ENCODE peak calls at places on chromosome 3, in eight cellular contexts. N is fibroblast of pulmonary artery; B is fibroblast of mammary gland; Y is astrocyte; U is dorsolateral prefrontal cortex; P is ascending aorta; D is CD8-positive, alpha-beta T cell; Q is IMR-90. S is an unnamed sample.

GRCh38 chr3:127735767-127736693 is 63.3 kb downstream of the ABTB1 start:
- DNase-seq in N (peak), B (peak), Y (peak), U (no peak), P (no peak), D (no peak), Q (peak), S (no peak)

GRCh38 chr3:108472011-108472591 is 38.3 kb downstream of the MYH15 start:
- DNase-seq in N (peak), B (peak), Y (peak), U (no peak), P (no peak), D (no peak), Q (peak), S (no peak)

GRCh38 chr3:196868297-196868661 is 559 bp downstream of the SENP5 start:
- DNase-seq in N (peak), B (peak), Y (peak), U (peak), P (no peak), D (peak), Q (peak), S (no peak)

GRCh38 chr3:11482024-11482423 is 161.7 kb downstream of the VGLL4 start:
- DNase-seq in N (no peak), B (peak), Y (no peak), U (peak), P (no peak), D (no peak), Q (peak), S (no peak)

GRCh38 chr3:113304102-113304501 is 92.7 kb downstream of the BOC start:
- DNase-seq in N (no peak), B (no peak), Y (no peak), U (no peak), P (no peak), D (no peak), Q (no peak), S (no peak)

GRCh38 chr3:65597952-65598413 is 440.7 kb downstream of the MAGI1 start:
- DNase-seq in N (no peak), B (no peak), Y (no peak), U (no peak), P (no peak), D (no peak), Q (no peak), S (no peak)

GRCh38 chr3:197168063-197168462 is 130.3 kb downstream of the DLG1 start:
- DNase-seq in N (no peak), B (no peak), Y (no peak), U (no peak), P (no peak), D (no peak), Q (no peak), S (no peak)

GRCh38 chr3:165643433-165643824 is 193.8 kb downstream of the BCHE start:
- DNase-seq in N (peak), B (peak), Y (peak), U (no peak), P (no peak), D (no peak), Q (peak), S (no peak)

GRCh38 chr3:27431116-27431515 is 53.1 kb downstream of the SLC4A7 start:
- DNase-seq in N (peak), B (peak), Y (peak), U (no peak), P (no peak), D (no peak), Q (peak), S (no peak)

GRCh38 chr3:37290551-37290950 is 116.2 kb upstream of the LRRFIP2 start:
- DNase-seq in N (peak), B (peak), Y (peak), U (no peak), P (no peak), D (no peak), Q (peak), S (no peak)

GRCh38 chr3:153246805-153247204 is 84.8 kb downstream of the RAP2B start:
- DNase-seq in N (peak), B (peak), Y (peak), U (no peak), P (no peak), D (no peak), Q (peak), S (no peak)

GRCh38 chr3:172915911-172916514 is 165.5 kb downstream of the ECT2 start:
- DNase-seq in N (no peak), B (no peak), Y (no peak), U (no peak), P (no peak), D (no peak), Q (no peak), S (no peak)

GRCh38 chr3:143736205-143736604 is 112.1 kb downstream of the SLC9A9 start:
- DNase-seq in N (no peak), B (peak), Y (no peak), U (no peak), P (no peak), D (no peak), Q (no peak), S (no peak)

GRCh38 chr3:13934813-13935212 is 54.9 kb upstream of the WNT7A start:
- DNase-seq in N (no peak), B (no peak), Y (no peak), U (no peak), P (no peak), D (no peak), Q (no peak), S (no peak)

GRCh38 chr3:72355168-72355567 is 493.1 kb downstream of the SHQ1 start:
- DNase-seq in N (no peak), B (no peak), Y (no peak), U (no peak), P (no peak), D (no peak), Q (no peak), S (no peak)
- TF ChIP-seq CTCF in N (no peak), B (no peak), Y (no peak), U (no peak), P (no peak), D (no peak), Q (no peak), S (no peak)

GRCh38 chr3:62229908-62230307 is 143.4 kb downstream of the FEZF2 start:
- DNase-seq in N (peak), B (peak), Y (no peak), U (no peak), P (no peak), D (no peak), Q (no peak), S (no peak)
- TF ChIP-seq CTCF in N (peak), B (peak), Y (peak), U (peak), P (no peak), D (no peak), Q (peak), S (peak)

DNA sequence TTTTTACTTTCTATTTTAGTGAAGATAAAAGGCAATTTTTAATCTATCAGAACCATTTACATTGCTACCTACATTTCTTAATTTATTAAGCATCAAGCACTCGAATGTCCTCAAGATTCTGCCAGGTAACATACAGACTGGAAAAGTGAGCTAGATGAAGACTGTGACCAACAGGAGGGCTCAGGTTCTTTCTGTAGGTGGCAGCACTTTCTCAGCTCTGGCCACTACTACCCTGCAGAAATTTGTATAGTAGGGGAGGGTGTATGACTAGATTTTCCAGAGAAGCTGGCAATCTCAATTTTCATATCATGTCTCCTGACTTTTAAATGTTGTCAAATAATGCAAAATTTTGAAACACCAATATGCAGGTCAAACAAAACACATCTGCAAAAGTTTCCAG is 165.0 kb upstream of the SUCLG2 start:
- DNase-seq in N (no peak), B (no peak), Y (no peak), U (no peak), P (no peak), D (no peak), Q (no peak), S (no peak)
- TF ChIP-seq CTCF in N (no peak), B (no peak), Y (no peak), U (peak), P (no peak), D (no peak), Q (no peak), S (peak)

GRCh38 chr3:107272885-107273284 is 104.4 kb upstream of the CCDC54 start:
- DNase-seq in N (no peak), B (no peak), Y (no peak), U (no peak), P (no peak), D (no peak), Q (no peak), S (no peak)
- TF ChIP-seq CTCF in N (no peak), B (no peak), Y (no peak), U (no peak), P (no peak), D (no peak), Q (no peak), S (no peak)

DNA sequence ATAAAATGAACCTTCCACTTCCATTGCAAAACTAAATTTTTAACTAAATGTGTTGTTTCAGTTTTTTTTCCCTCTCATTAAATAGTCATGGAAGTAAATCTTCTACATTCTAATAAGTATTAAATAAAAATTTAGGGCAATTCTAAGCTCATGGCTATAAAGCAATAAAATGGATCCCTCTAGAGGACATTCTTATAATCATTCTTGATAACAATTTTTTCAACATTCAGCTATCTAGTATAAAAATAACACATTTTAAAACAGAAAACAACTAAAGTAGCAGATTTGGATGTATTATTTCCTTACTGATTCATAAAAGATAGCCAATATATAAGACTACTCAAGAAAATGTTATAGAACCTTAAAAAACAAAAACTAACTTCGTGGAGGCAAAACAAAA is 393.1 kb downstream of the PLOD2 start:
- DNase-seq in N (peak), B (peak), Y (no peak), U (no peak), P (no peak), D (no peak), Q (no peak), S (no peak)
- TF ChIP-seq CTCF in N (peak), B (peak), Y (peak), U (peak), P (no peak), D (no peak), Q (peak), S (peak)

GRCh38 chr3:185521349-185522138 is 22.7 kb upstream of the TMEM41A start:
- DNase-seq in N (no peak), B (no peak), Y (no peak), U (no peak), P (no peak), D (no peak), Q (no peak), S (no peak)
- TF ChIP-seq CTCF in N (no peak), B (no peak), Y (no peak), U (no peak), P (no peak), D (no peak), Q (no peak), S (no peak)

DNA sequence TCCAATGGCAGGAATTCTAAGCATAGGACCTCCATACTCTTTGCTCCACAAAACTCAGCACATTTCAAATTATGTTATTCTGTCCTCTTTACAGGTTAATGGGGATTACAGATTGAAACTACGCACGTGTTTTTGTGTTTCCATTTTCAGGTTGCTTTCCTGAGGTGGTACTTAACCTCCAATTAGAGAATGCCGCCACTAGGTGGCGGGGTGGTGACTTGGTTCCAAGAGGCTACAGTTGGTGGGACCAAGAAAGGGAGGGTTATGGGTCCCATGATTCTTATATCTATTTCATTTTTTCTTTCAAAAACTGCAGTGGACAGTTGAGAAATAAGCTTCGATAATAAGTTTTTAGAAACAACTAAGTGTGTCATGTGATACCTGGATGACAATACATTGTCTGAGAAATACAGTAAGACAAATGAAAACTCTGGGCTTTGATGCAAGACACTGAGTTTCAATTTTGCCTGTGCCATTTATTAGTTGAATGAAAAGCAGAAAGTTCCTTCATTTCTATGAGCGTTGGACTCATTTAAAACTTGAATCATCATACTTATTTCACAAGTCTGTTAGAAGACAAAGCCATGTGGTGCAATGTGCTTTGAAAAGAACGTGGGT is 539.0 kb downstream of the FGF12 start:
- DNase-seq in N (peak), B (peak), Y (peak), U (no peak), P (no peak), D (peak), Q (peak), S (no peak)
- TF ChIP-seq CTCF in N (peak), B (peak), Y (peak), U (peak), P (no peak), D (no peak), Q (peak), S (peak)

GRCh38 chr3:158918008-158918407 is 116.2 kb downstream of the MFSD1 start:
- DNase-seq in N (peak), B (peak), Y (peak), U (no peak), P (no peak), D (no peak), Q (peak), S (no peak)
- TF ChIP-seq CTCF in N (peak), B (peak), Y (peak), U (peak), P (no peak), D (no peak), Q (peak), S (peak)

GRCh38 chr3:9362731-9363530 is at the start of gene THUMPD3:
- DNase-seq in N (peak), B (peak), Y (peak), U (peak), P (peak), D (peak), Q (peak), S (peak)
- TF ChIP-seq CTCF in N (no peak), B (no peak), Y (no peak), U (peak), P (no peak), D (no peak), Q (no peak), S (no peak)

S was measured in type B pancreatic cell.